ENCODE peak calls at places on chromosomes 16 and 17, in ten cellular contexts. One of them, this sample, is unnamed.

GRCh38 chr17:67026341-67026740 is 18.0 kb upstream of the CACNG1 start:
- DNase-seq in stimulated activated CD8-positive, alpha-beta memory T cell treated with anti-CD3 and anti-CD28 coated beads, Interleukin-7, amount 100 ng/mL, for 4 hours: no peak
- DNase-seq in H54: no peak
- DNase-seq in H9: no peak
- DNase-seq in stomach: no peak
- DNase-seq in small intestine: no peak
- DNase-seq in NCI-H510A treated with DMSO at 0.1 percent for 48 hours: no peak
- DNase-seq in thoracic aorta: no peak
- DNase-seq in NCI-H1048: no peak
- DNase-seq in spleen: no peak
- DNase-seq in this sample: no peak

GRCh38 chr17:45924332-45924820 is 30.0 kb downstream of the MAPT start:
- DNase-seq in stimulated activated CD8-positive, alpha-beta memory T cell treated with anti-CD3 and anti-CD28 coated beads, Interleukin-7, amount 100 ng/mL, for 4 hours: no peak
- DNase-seq in H54: no peak
- DNase-seq in H9: no peak
- DNase-seq in stomach: no peak
- DNase-seq in small intestine: no peak
- DNase-seq in NCI-H510A treated with DMSO at 0.1 percent for 48 hours: no peak
- DNase-seq in thoracic aorta: no peak
- DNase-seq in NCI-H1048: no peak
- DNase-seq in spleen: no peak
- DNase-seq in this sample: no peak

GRCh38 chr16:78240459-78241222 is 141.2 kb downstream of the WWOX start:
- DNase-seq in stimulated activated CD8-positive, alpha-beta memory T cell treated with anti-CD3 and anti-CD28 coated beads, Interleukin-7, amount 100 ng/mL, for 4 hours: no peak
- DNase-seq in H54: no peak
- DNase-seq in H9: no peak
- DNase-seq in stomach: peak
- DNase-seq in small intestine: no peak
- DNase-seq in NCI-H510A treated with DMSO at 0.1 percent for 48 hours: no peak
- DNase-seq in thoracic aorta: no peak
- DNase-seq in NCI-H1048: no peak
- DNase-seq in spleen: no peak
- DNase-seq in this sample: no peak

GRCh38 chr17:9322298-9322697 is 253.3 kb downstream of the STX8 start:
- DNase-seq in stimulated activated CD8-positive, alpha-beta memory T cell treated with anti-CD3 and anti-CD28 coated beads, Interleukin-7, amount 100 ng/mL, for 4 hours: no peak
- DNase-seq in H54: no peak
- DNase-seq in H9: no peak
- DNase-seq in stomach: no peak
- DNase-seq in small intestine: no peak
- DNase-seq in NCI-H510A treated with DMSO at 0.1 percent for 48 hours: no peak
- DNase-seq in thoracic aorta: no peak
- DNase-seq in NCI-H1048: no peak
- DNase-seq in spleen: no peak
- DNase-seq in this sample: no peak

GRCh38 chr16:87053016-87053982 is 263.9 kb downstream of the C16orf95 start:
- DNase-seq in stimulated activated CD8-positive, alpha-beta memory T cell treated with anti-CD3 and anti-CD28 coated beads, Interleukin-7, amount 100 ng/mL, for 4 hours: no peak
- DNase-seq in H54: no peak
- DNase-seq in H9: peak
- DNase-seq in stomach: no peak
- DNase-seq in small intestine: no peak
- DNase-seq in NCI-H510A treated with DMSO at 0.1 percent for 48 hours: no peak
- DNase-seq in thoracic aorta: no peak
- DNase-seq in NCI-H1048: no peak
- DNase-seq in spleen: no peak
- DNase-seq in this sample: no peak

GRCh38 chr17:44363613-44364159 is at the start of gene FAM171A2:
- DNase-seq in stimulated activated CD8-positive, alpha-beta memory T cell treated with anti-CD3 and anti-CD28 coated beads, Interleukin-7, amount 100 ng/mL, for 4 hours: no peak
- DNase-seq in H54: peak
- DNase-seq in H9: peak
- DNase-seq in stomach: peak
- DNase-seq in small intestine: peak
- DNase-seq in NCI-H510A treated with DMSO at 0.1 percent for 48 hours: peak
- DNase-seq in thoracic aorta: no peak
- DNase-seq in NCI-H1048: peak
- DNase-seq in spleen: peak
- DNase-seq in this sample: peak

GRCh38 chr16:67857547-67858233 is 10.2 kb upstream of the CENPT start:
- DNase-seq in stimulated activated CD8-positive, alpha-beta memory T cell treated with anti-CD3 and anti-CD28 coated beads, Interleukin-7, amount 100 ng/mL, for 4 hours: no peak
- DNase-seq in H54: peak
- DNase-seq in H9: peak
- DNase-seq in stomach: peak
- DNase-seq in small intestine: peak
- DNase-seq in NCI-H510A treated with DMSO at 0.1 percent for 48 hours: peak
- DNase-seq in thoracic aorta: peak
- DNase-seq in NCI-H1048: no peak
- DNase-seq in spleen: no peak
- DNase-seq in this sample: peak

GRCh38 chr17:64343833-64344637 is 46.6 kb downstream of the PECAM1 start:
- DNase-seq in stimulated activated CD8-positive, alpha-beta memory T cell treated with anti-CD3 and anti-CD28 coated beads, Interleukin-7, amount 100 ng/mL, for 4 hours: no peak
- DNase-seq in H54: peak
- DNase-seq in H9: no peak
- DNase-seq in stomach: peak
- DNase-seq in small intestine: no peak
- DNase-seq in NCI-H510A treated with DMSO at 0.1 percent for 48 hours: peak
- DNase-seq in thoracic aorta: no peak
- DNase-seq in NCI-H1048: no peak
- DNase-seq in spleen: peak
- DNase-seq in this sample: peak

GRCh38 chr17:64278614-64279013 is 15.6 kb upstream of the TEX2 start:
- DNase-seq in stimulated activated CD8-positive, alpha-beta memory T cell treated with anti-CD3 and anti-CD28 coated beads, Interleukin-7, amount 100 ng/mL, for 4 hours: no peak
- DNase-seq in H54: peak
- DNase-seq in H9: no peak
- DNase-seq in stomach: no peak
- DNase-seq in small intestine: no peak
- DNase-seq in NCI-H510A treated with DMSO at 0.1 percent for 48 hours: no peak
- DNase-seq in thoracic aorta: no peak
- DNase-seq in NCI-H1048: no peak
- DNase-seq in spleen: no peak
- DNase-seq in this sample: no peak

GRCh38 chr17:51815097-51815496 is 343.4 kb downstream of the CA10 start:
- DNase-seq in stimulated activated CD8-positive, alpha-beta memory T cell treated with anti-CD3 and anti-CD28 coated beads, Interleukin-7, amount 100 ng/mL, for 4 hours: no peak
- DNase-seq in H54: no peak
- DNase-seq in H9: no peak
- DNase-seq in stomach: no peak
- DNase-seq in small intestine: no peak
- DNase-seq in NCI-H510A treated with DMSO at 0.1 percent for 48 hours: no peak
- DNase-seq in thoracic aorta: no peak
- DNase-seq in NCI-H1048: no peak
- DNase-seq in spleen: no peak
- DNase-seq in this sample: no peak

GRCh38 chr17:78779848-78780247 is 2.2 kb downstream of the CYTH1 start:
- DNase-seq in stimulated activated CD8-positive, alpha-beta memory T cell treated with anti-CD3 and anti-CD28 coated beads, Interleukin-7, amount 100 ng/mL, for 4 hours: no peak
- DNase-seq in H54: no peak
- DNase-seq in H9: no peak
- DNase-seq in stomach: no peak
- DNase-seq in small intestine: peak
- DNase-seq in NCI-H510A treated with DMSO at 0.1 percent for 48 hours: peak
- DNase-seq in thoracic aorta: no peak
- DNase-seq in NCI-H1048: no peak
- DNase-seq in spleen: peak
- DNase-seq in this sample: peak

GRCh38 chr17:49404371-49404770 is 10.3 kb downstream of the PHB1 start:
- DNase-seq in stimulated activated CD8-positive, alpha-beta memory T cell treated with anti-CD3 and anti-CD28 coated beads, Interleukin-7, amount 100 ng/mL, for 4 hours: no peak
- DNase-seq in H54: no peak
- DNase-seq in H9: no peak
- DNase-seq in stomach: no peak
- DNase-seq in small intestine: no peak
- DNase-seq in NCI-H510A treated with DMSO at 0.1 percent for 48 hours: no peak
- DNase-seq in thoracic aorta: no peak
- DNase-seq in NCI-H1048: no peak
- DNase-seq in spleen: peak
- DNase-seq in this sample: no peak

GRCh38 chr16:70779361-70779760 is 21.6 kb downstream of the VAC14 start:
- DNase-seq in stimulated activated CD8-positive, alpha-beta memory T cell treated with anti-CD3 and anti-CD28 coated beads, Interleukin-7, amount 100 ng/mL, for 4 hours: no peak
- DNase-seq in H54: no peak
- DNase-seq in H9: no peak
- DNase-seq in stomach: no peak
- DNase-seq in small intestine: no peak
- DNase-seq in NCI-H510A treated with DMSO at 0.1 percent for 48 hours: no peak
- DNase-seq in thoracic aorta: no peak
- DNase-seq in NCI-H1048: no peak
- DNase-seq in spleen: no peak
- DNase-seq in this sample: no peak

GRCh38 chr16:89090669-89091426 is 2.8 kb upstream of the ACSF3 start:
- DNase-seq in stimulated activated CD8-positive, alpha-beta memory T cell treated with anti-CD3 and anti-CD28 coated beads, Interleukin-7, amount 100 ng/mL, for 4 hours: no peak
- DNase-seq in H54: no peak
- DNase-seq in H9: no peak
- DNase-seq in stomach: peak
- DNase-seq in small intestine: no peak
- DNase-seq in NCI-H510A treated with DMSO at 0.1 percent for 48 hours: no peak
- DNase-seq in thoracic aorta: no peak
- DNase-seq in NCI-H1048: no peak
- DNase-seq in spleen: no peak
- DNase-seq in this sample: no peak

GRCh38 chr17:82924812-82925211 is 85.0 kb upstream of the ZNF750 start:
- DNase-seq in stimulated activated CD8-positive, alpha-beta memory T cell treated with anti-CD3 and anti-CD28 coated beads, Interleukin-7, amount 100 ng/mL, for 4 hours: no peak
- DNase-seq in H54: no peak
- DNase-seq in H9: no peak
- DNase-seq in stomach: no peak
- DNase-seq in small intestine: no peak
- DNase-seq in NCI-H510A treated with DMSO at 0.1 percent for 48 hours: no peak
- DNase-seq in thoracic aorta: no peak
- DNase-seq in NCI-H1048: no peak
- DNase-seq in spleen: peak
- DNase-seq in this sample: no peak

GRCh38 chr17:53655591-53655990 is 167.1 kb upstream of the KIF2B start:
- DNase-seq in stimulated activated CD8-positive, alpha-beta memory T cell treated with anti-CD3 and anti-CD28 coated beads, Interleukin-7, amount 100 ng/mL, for 4 hours: no peak
- DNase-seq in H54: peak
- DNase-seq in H9: no peak
- DNase-seq in stomach: no peak
- DNase-seq in small intestine: no peak
- DNase-seq in NCI-H510A treated with DMSO at 0.1 percent for 48 hours: no peak
- DNase-seq in thoracic aorta: no peak
- DNase-seq in NCI-H1048: no peak
- DNase-seq in spleen: no peak
- DNase-seq in this sample: no peak

GRCh38 chr16:11949527-11949926 is 7.7 kb upstream of the NPIPB2 start:
- DNase-seq in stimulated activated CD8-positive, alpha-beta memory T cell treated with anti-CD3 and anti-CD28 coated beads, Interleukin-7, amount 100 ng/mL, for 4 hours: no peak
- DNase-seq in H54: peak
- DNase-seq in H9: peak
- DNase-seq in stomach: no peak
- DNase-seq in small intestine: peak
- DNase-seq in NCI-H510A treated with DMSO at 0.1 percent for 48 hours: peak
- DNase-seq in thoracic aorta: no peak
- DNase-seq in NCI-H1048: no peak
- DNase-seq in spleen: no peak
- DNase-seq in this sample: peak

GRCh38 chr17:64505320-64506200 is 529 bp downstream of the DDX5 start:
- DNase-seq in stimulated activated CD8-positive, alpha-beta memory T cell treated with anti-CD3 and anti-CD28 coated beads, Interleukin-7, amount 100 ng/mL, for 4 hours: peak
- DNase-seq in H54: no peak
- DNase-seq in H9: peak
- DNase-seq in stomach: peak
- DNase-seq in small intestine: peak
- DNase-seq in NCI-H510A treated with DMSO at 0.1 percent for 48 hours: peak
- DNase-seq in thoracic aorta: peak
- DNase-seq in NCI-H1048: peak
- DNase-seq in spleen: peak
- DNase-seq in this sample: peak

GRCh38 chr17:56599093-56599492 is 5.6 kb downstream of the NOG start:
- DNase-seq in stimulated activated CD8-positive, alpha-beta memory T cell treated with anti-CD3 and anti-CD28 coated beads, Interleukin-7, amount 100 ng/mL, for 4 hours: no peak
- DNase-seq in H54: no peak
- DNase-seq in H9: no peak
- DNase-seq in stomach: no peak
- DNase-seq in small intestine: no peak
- DNase-seq in NCI-H510A treated with DMSO at 0.1 percent for 48 hours: no peak
- DNase-seq in thoracic aorta: no peak
- DNase-seq in NCI-H1048: no peak
- DNase-seq in spleen: no peak
- DNase-seq in this sample: no peak

GRCh38 chr16:52729731-52730130 is 182.8 kb upstream of the TOX3 start:
- DNase-seq in stimulated activated CD8-positive, alpha-beta memory T cell treated with anti-CD3 and anti-CD28 coated beads, Interleukin-7, amount 100 ng/mL, for 4 hours: no peak
- DNase-seq in H54: no peak
- DNase-seq in H9: no peak
- DNase-seq in stomach: no peak
- DNase-seq in small intestine: no peak
- DNase-seq in NCI-H510A treated with DMSO at 0.1 percent for 48 hours: no peak
- DNase-seq in thoracic aorta: no peak
- DNase-seq in NCI-H1048: no peak
- DNase-seq in spleen: no peak
- DNase-seq in this sample: no peak

GRCh38 chr17:60155427-60155814 is 5.6 kb downstream of the CA4 start:
- DNase-seq in stimulated activated CD8-positive, alpha-beta memory T cell treated with anti-CD3 and anti-CD28 coated beads, Interleukin-7, amount 100 ng/mL, for 4 hours: no peak
- DNase-seq in H54: no peak
- DNase-seq in H9: no peak
- DNase-seq in stomach: no peak
- DNase-seq in small intestine: no peak
- DNase-seq in NCI-H510A treated with DMSO at 0.1 percent for 48 hours: no peak
- DNase-seq in thoracic aorta: no peak
- DNase-seq in NCI-H1048: no peak
- DNase-seq in spleen: peak
- DNase-seq in this sample: no peak

GRCh38 chr17:17532991-17533390 is 36.8 kb upstream of the RASD1 start:
- DNase-seq in stimulated activated CD8-positive, alpha-beta memory T cell treated with anti-CD3 and anti-CD28 coated beads, Interleukin-7, amount 100 ng/mL, for 4 hours: no peak
- DNase-seq in H54: no peak
- DNase-seq in H9: no peak
- DNase-seq in stomach: no peak
- DNase-seq in small intestine: no peak
- DNase-seq in NCI-H510A treated with DMSO at 0.1 percent for 48 hours: no peak
- DNase-seq in thoracic aorta: no peak
- DNase-seq in NCI-H1048: no peak
- DNase-seq in spleen: no peak
- DNase-seq in this sample: no peak

GRCh38 chr17:56172517-56172982 is 19.3 kb downstream of the ANKFN1 start:
- DNase-seq in stimulated activated CD8-positive, alpha-beta memory T cell treated with anti-CD3 and anti-CD28 coated beads, Interleukin-7, amount 100 ng/mL, for 4 hours: no peak
- DNase-seq in H54: no peak
- DNase-seq in H9: peak
- DNase-seq in stomach: no peak
- DNase-seq in small intestine: no peak
- DNase-seq in NCI-H510A treated with DMSO at 0.1 percent for 48 hours: peak
- DNase-seq in thoracic aorta: no peak
- DNase-seq in NCI-H1048: no peak
- DNase-seq in spleen: no peak
- DNase-seq in this sample: no peak

GRCh38 chr17:77256710-77257109 is 115.9 kb downstream of the SEC14L1 start:
- DNase-seq in stimulated activated CD8-positive, alpha-beta memory T cell treated with anti-CD3 and anti-CD28 coated beads, Interleukin-7, amount 100 ng/mL, for 4 hours: no peak
- DNase-seq in H54: no peak
- DNase-seq in H9: no peak
- DNase-seq in stomach: no peak
- DNase-seq in small intestine: no peak
- DNase-seq in NCI-H510A treated with DMSO at 0.1 percent for 48 hours: no peak
- DNase-seq in thoracic aorta: no peak
- DNase-seq in NCI-H1048: no peak
- DNase-seq in spleen: no peak
- DNase-seq in this sample: peak

GRCh38 chr16:79863128-79864031 is 262.8 kb upstream of the MAF start:
- DNase-seq in stimulated activated CD8-positive, alpha-beta memory T cell treated with anti-CD3 and anti-CD28 coated beads, Interleukin-7, amount 100 ng/mL, for 4 hours: no peak
- DNase-seq in H54: no peak
- DNase-seq in H9: no peak
- DNase-seq in stomach: no peak
- DNase-seq in small intestine: no peak
- DNase-seq in NCI-H510A treated with DMSO at 0.1 percent for 48 hours: no peak
- DNase-seq in thoracic aorta: no peak
- DNase-seq in NCI-H1048: no peak
- DNase-seq in spleen: no peak
- DNase-seq in this sample: no peak

GRCh38 chr16:71895679-71896385 is 501 bp downstream of the IST1 start:
- DNase-seq in stimulated activated CD8-positive, alpha-beta memory T cell treated with anti-CD3 and anti-CD28 coated beads, Interleukin-7, amount 100 ng/mL, for 4 hours: no peak
- DNase-seq in H54: peak
- DNase-seq in H9: no peak
- DNase-seq in stomach: peak
- DNase-seq in small intestine: peak
- DNase-seq in NCI-H510A treated with DMSO at 0.1 percent for 48 hours: peak
- DNase-seq in thoracic aorta: no peak
- DNase-seq in NCI-H1048: no peak
- DNase-seq in spleen: peak
- DNase-seq in this sample: peak

GRCh38 chr17:71363661-71364060 is 757.2 kb upstream of the SOX9 start:
- DNase-seq in stimulated activated CD8-positive, alpha-beta memory T cell treated with anti-CD3 and anti-CD28 coated beads, Interleukin-7, amount 100 ng/mL, for 4 hours: no peak
- DNase-seq in H54: no peak
- DNase-seq in H9: no peak
- DNase-seq in stomach: no peak
- DNase-seq in small intestine: no peak
- DNase-seq in NCI-H510A treated with DMSO at 0.1 percent for 48 hours: no peak
- DNase-seq in thoracic aorta: no peak
- DNase-seq in NCI-H1048: no peak
- DNase-seq in spleen: no peak
- DNase-seq in this sample: no peak

GRCh38 chr17:39822051-39822450 is 42.1 kb downstream of the IKZF3 start:
- DNase-seq in stimulated activated CD8-positive, alpha-beta memory T cell treated with anti-CD3 and anti-CD28 coated beads, Interleukin-7, amount 100 ng/mL, for 4 hours: no peak
- DNase-seq in H54: no peak
- DNase-seq in H9: no peak
- DNase-seq in stomach: no peak
- DNase-seq in small intestine: no peak
- DNase-seq in NCI-H510A treated with DMSO at 0.1 percent for 48 hours: no peak
- DNase-seq in thoracic aorta: no peak
- DNase-seq in NCI-H1048: no peak
- DNase-seq in spleen: no peak
- DNase-seq in this sample: no peak